ENCODE peak calls at places on chromosomes 7 and 10, in six cellular contexts. One of them, this sample, is unnamed.

GRCh38 chr7:43649755-43650274 is 66.9 kb downstream of the STK17A start:
- DNase-seq in caudate nucleus: no peak
- DNase-seq in OCI-LY7: peak
- DNase-seq in Peyer's patch: peak
- DNase-seq in AG04450: no peak
- DNase-seq in A673: no peak
- DNase-seq in this sample: no peak

GRCh38 chr10:70296406-70296899 is 12.6 kb upstream of the NPFFR1 start:
- DNase-seq in caudate nucleus: no peak
- DNase-seq in OCI-LY7: no peak
- DNase-seq in Peyer's patch: peak
- DNase-seq in AG04450: peak
- DNase-seq in A673: no peak
- DNase-seq in this sample: no peak

GRCh38 chr10:3226960-3227724 is 54.6 kb upstream of the PITRM1 start:
- DNase-seq in caudate nucleus: no peak
- DNase-seq in OCI-LY7: no peak
- DNase-seq in Peyer's patch: no peak
- DNase-seq in AG04450: no peak
- DNase-seq in A673: no peak
- DNase-seq in this sample: no peak

GRCh38 chr10:31948021-31948420 is 19.4 kb upstream of the ARHGAP12 start:
- DNase-seq in caudate nucleus: no peak
- DNase-seq in OCI-LY7: no peak
- DNase-seq in Peyer's patch: no peak
- DNase-seq in AG04450: no peak
- DNase-seq in A673: no peak
- DNase-seq in this sample: no peak

GRCh38 chr7:41885078-41885477 is 182.2 kb upstream of the INHBA start:
- DNase-seq in caudate nucleus: no peak
- DNase-seq in OCI-LY7: no peak
- DNase-seq in Peyer's patch: no peak
- DNase-seq in AG04450: no peak
- DNase-seq in A673: no peak
- DNase-seq in this sample: no peak

GRCh38 chr10:107618461-107619093 is 454.1 kb upstream of the SORCS1 start:
- DNase-seq in caudate nucleus: no peak
- DNase-seq in OCI-LY7: no peak
- DNase-seq in Peyer's patch: no peak
- DNase-seq in AG04450: no peak
- DNase-seq in A673: no peak
- DNase-seq in this sample: no peak

GRCh38 chr10:6382081-6382480 is 179.3 kb downstream of the PFKFB3 start:
- DNase-seq in caudate nucleus: no peak
- DNase-seq in OCI-LY7: peak
- DNase-seq in Peyer's patch: peak
- DNase-seq in AG04450: peak
- DNase-seq in A673: peak
- DNase-seq in this sample: no peak

GRCh38 chr10:5285186-5285585 is 79.6 kb upstream of the UCN3 start:
- DNase-seq in caudate nucleus: no peak
- DNase-seq in OCI-LY7: no peak
- DNase-seq in Peyer's patch: no peak
- DNase-seq in AG04450: no peak
- DNase-seq in A673: no peak
- DNase-seq in this sample: no peak

GRCh38 chr10:35691522-35692236 is 49.6 kb upstream of the FZD8 start:
- DNase-seq in caudate nucleus: no peak
- DNase-seq in OCI-LY7: no peak
- DNase-seq in Peyer's patch: no peak
- DNase-seq in AG04450: no peak
- DNase-seq in A673: peak
- DNase-seq in this sample: no peak

GRCh38 chr10:84054743-84055142 is 84.6 kb upstream of the GHITM start:
- DNase-seq in caudate nucleus: no peak
- DNase-seq in OCI-LY7: no peak
- DNase-seq in Peyer's patch: no peak
- DNase-seq in AG04450: no peak
- DNase-seq in A673: no peak
- DNase-seq in this sample: no peak

DNA sequence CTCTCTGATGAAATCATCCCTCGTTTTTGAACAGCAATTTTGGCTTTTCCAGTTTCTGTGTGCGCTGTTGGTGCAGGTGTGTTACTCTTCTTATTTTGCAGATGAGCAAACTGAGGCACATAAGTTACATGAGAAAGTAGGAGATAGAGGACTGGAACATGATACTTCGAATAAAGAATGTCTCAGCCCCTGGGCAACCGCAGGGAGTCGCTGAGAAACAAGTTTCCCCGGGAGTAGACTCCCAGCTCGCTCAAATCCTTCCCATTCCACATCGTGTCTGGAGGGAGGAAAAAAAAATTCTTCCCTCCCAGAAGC is 18.0 kb downstream of the MXI1 start:
- DNase-seq in caudate nucleus: no peak
- DNase-seq in OCI-LY7: no peak
- DNase-seq in Peyer's patch: no peak
- DNase-seq in AG04450: no peak
- DNase-seq in A673: no peak
- DNase-seq in this sample: no peak
- H3K27ac ChIP-seq in caudate nucleus: peak
- H3K27ac ChIP-seq in OCI-LY7: no peak
- H3K27ac ChIP-seq in Peyer's patch: peak
- H3K27ac ChIP-seq in AG04450: peak
- H3K27ac ChIP-seq in A673: peak
- H3K27ac ChIP-seq in this sample: peak

DNA sequence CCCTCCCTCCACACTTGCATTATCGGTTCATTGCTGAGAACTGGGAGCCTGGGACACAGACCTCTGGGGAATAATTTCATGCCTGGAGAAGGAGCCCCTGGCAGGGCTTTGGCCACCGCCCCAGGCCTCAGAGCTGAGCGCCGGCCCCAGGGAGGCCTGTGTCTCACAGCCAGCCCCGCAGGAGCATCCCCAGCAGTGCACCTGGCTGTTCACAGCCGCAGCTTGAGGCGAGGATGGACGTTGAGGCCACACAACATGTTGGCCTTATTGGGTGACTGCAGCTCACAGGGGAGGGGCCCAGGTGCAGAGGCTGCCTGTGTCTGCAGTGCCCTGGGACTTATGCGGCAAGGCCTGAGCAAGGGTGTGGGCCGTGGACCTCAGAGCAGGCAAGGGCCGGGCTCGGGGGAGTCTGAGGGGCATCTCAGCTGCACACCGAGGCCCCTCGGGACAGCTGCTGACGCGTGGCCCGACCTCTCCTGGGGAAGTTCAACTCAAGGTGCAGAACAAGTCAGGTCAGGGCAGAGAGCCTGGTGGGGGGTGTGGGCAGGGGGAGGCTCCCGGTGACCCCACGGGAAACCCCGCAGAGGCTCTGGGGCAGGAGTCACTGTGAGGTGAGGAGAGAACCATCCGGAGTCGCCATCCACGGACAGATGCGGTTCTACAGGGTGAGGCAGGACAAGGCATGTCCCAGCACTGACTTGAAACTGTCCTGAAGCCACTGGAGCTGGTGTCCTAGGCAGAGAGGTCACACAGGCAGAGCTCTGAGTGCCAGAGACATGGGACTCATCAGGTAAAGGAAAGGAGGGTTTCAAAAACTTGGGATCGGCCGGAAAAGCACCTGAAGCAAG is 13.1 kb upstream of the UBE3C start:
- DNase-seq in caudate nucleus: no peak
- DNase-seq in OCI-LY7: no peak
- DNase-seq in Peyer's patch: no peak
- DNase-seq in AG04450: no peak
- DNase-seq in A673: no peak
- DNase-seq in this sample: no peak
- H3K27ac ChIP-seq in caudate nucleus: no peak
- H3K27ac ChIP-seq in OCI-LY7: no peak
- H3K27ac ChIP-seq in Peyer's patch: no peak
- H3K27ac ChIP-seq in AG04450: no peak
- H3K27ac ChIP-seq in A673: no peak
- H3K27ac ChIP-seq in this sample: no peak

DNA sequence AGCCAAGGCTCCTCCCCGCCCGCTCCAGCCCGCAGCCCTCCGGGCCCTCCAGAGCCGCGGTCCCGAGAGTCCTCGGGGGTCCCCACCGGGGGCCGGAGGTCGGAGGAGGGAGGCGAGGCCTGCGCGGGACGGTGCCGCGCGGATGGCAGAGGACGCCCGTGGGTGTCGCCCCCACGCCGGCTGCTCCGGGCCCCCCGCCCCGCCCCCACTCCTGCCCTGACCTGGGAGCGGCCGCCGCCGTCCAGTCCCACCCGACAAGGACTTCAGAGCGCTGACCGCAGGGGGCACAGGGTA is 57.2 kb upstream of the DNAJB6 start:
- DNase-seq in caudate nucleus: no peak
- DNase-seq in OCI-LY7: no peak
- DNase-seq in Peyer's patch: no peak
- DNase-seq in AG04450: no peak
- DNase-seq in A673: no peak
- DNase-seq in this sample: no peak
- H3K27ac ChIP-seq in caudate nucleus: no peak
- H3K27ac ChIP-seq in OCI-LY7: no peak
- H3K27ac ChIP-seq in Peyer's patch: peak
- H3K27ac ChIP-seq in AG04450: no peak
- H3K27ac ChIP-seq in A673: no peak
- H3K27ac ChIP-seq in this sample: no peak

GRCh38 chr7:131234719-131235488 is 92.8 kb upstream of the MKLN1 start:
- DNase-seq in caudate nucleus: no peak
- DNase-seq in OCI-LY7: no peak
- DNase-seq in Peyer's patch: no peak
- DNase-seq in AG04450: no peak
- DNase-seq in A673: no peak
- DNase-seq in this sample: no peak
- H3K27ac ChIP-seq in caudate nucleus: peak
- H3K27ac ChIP-seq in OCI-LY7: no peak
- H3K27ac ChIP-seq in Peyer's patch: no peak
- H3K27ac ChIP-seq in AG04450: peak
- H3K27ac ChIP-seq in A673: no peak
- H3K27ac ChIP-seq in this sample: peak

GRCh38 chr10:43820663-43821062 is 172.0 kb upstream of the ZNF32 start:
- DNase-seq in caudate nucleus: no peak
- DNase-seq in OCI-LY7: no peak
- DNase-seq in Peyer's patch: no peak
- DNase-seq in AG04450: no peak
- DNase-seq in A673: no peak
- DNase-seq in this sample: no peak

GRCh38 chr10:43823237-43823605 is 174.5 kb upstream of the ZNF32 start:
- DNase-seq in caudate nucleus: no peak
- DNase-seq in OCI-LY7: no peak
- DNase-seq in Peyer's patch: no peak
- DNase-seq in AG04450: no peak
- DNase-seq in A673: no peak
- DNase-seq in this sample: no peak

GRCh38 chr10:43824934-43825333 is 176.3 kb upstream of the ZNF32 start:
- DNase-seq in caudate nucleus: no peak
- DNase-seq in OCI-LY7: no peak
- DNase-seq in Peyer's patch: peak
- DNase-seq in AG04450: peak
- DNase-seq in A673: no peak
- DNase-seq in this sample: no peak

GRCh38 chr10:43821103-43821502 is 172.4 kb upstream of the ZNF32 start:
- DNase-seq in caudate nucleus: no peak
- DNase-seq in OCI-LY7: no peak
- DNase-seq in Peyer's patch: no peak
- DNase-seq in AG04450: no peak
- DNase-seq in A673: no peak
- DNase-seq in this sample: no peak

GRCh38 chr10:43822509-43823236 is 174.0 kb upstream of the ZNF32 start:
- DNase-seq in caudate nucleus: no peak
- DNase-seq in OCI-LY7: no peak
- DNase-seq in Peyer's patch: no peak
- DNase-seq in AG04450: no peak
- DNase-seq in A673: no peak
- DNase-seq in this sample: no peak
- H3K27ac ChIP-seq in caudate nucleus: no peak
- H3K27ac ChIP-seq in OCI-LY7: no peak
- H3K27ac ChIP-seq in Peyer's patch: peak
- H3K27ac ChIP-seq in AG04450: no peak
- H3K27ac ChIP-seq in A673: no peak
- H3K27ac ChIP-seq in this sample: no peak

GRCh38 chr10:68697106-68697505 is 23.9 kb upstream of the CCAR1 start:
- DNase-seq in caudate nucleus: no peak
- DNase-seq in OCI-LY7: no peak
- DNase-seq in Peyer's patch: no peak
- DNase-seq in AG04450: no peak
- DNase-seq in A673: no peak
- DNase-seq in this sample: no peak
- H3K27ac ChIP-seq in caudate nucleus: no peak
- H3K27ac ChIP-seq in OCI-LY7: no peak
- H3K27ac ChIP-seq in Peyer's patch: no peak
- H3K27ac ChIP-seq in AG04450: no peak
- H3K27ac ChIP-seq in A673: no peak
- H3K27ac ChIP-seq in this sample: no peak

GRCh38 chr7:101870361-101871062 is 53.1 kb downstream of the CUX1 start:
- DNase-seq in caudate nucleus: no peak
- DNase-seq in OCI-LY7: peak
- DNase-seq in Peyer's patch: no peak
- DNase-seq in AG04450: no peak
- DNase-seq in A673: no peak
- DNase-seq in this sample: no peak
- H3K27ac ChIP-seq in caudate nucleus: no peak
- H3K27ac ChIP-seq in OCI-LY7: peak
- H3K27ac ChIP-seq in Peyer's patch: no peak
- H3K27ac ChIP-seq in AG04450: peak
- H3K27ac ChIP-seq in A673: no peak
- H3K27ac ChIP-seq in this sample: no peak

GRCh38 chr10:109913351-109913902 is 9.9 kb downstream of the XPNPEP1 start:
- DNase-seq in caudate nucleus: no peak
- DNase-seq in OCI-LY7: no peak
- DNase-seq in Peyer's patch: no peak
- DNase-seq in AG04450: no peak
- DNase-seq in A673: no peak
- DNase-seq in this sample: no peak

GRCh38 chr10:109912335-109913282 is 10.7 kb downstream of the XPNPEP1 start:
- DNase-seq in caudate nucleus: no peak
- DNase-seq in OCI-LY7: peak
- DNase-seq in Peyer's patch: peak
- DNase-seq in AG04450: peak
- DNase-seq in A673: no peak
- DNase-seq in this sample: no peak

GRCh38 chr10:109914966-109915365 is 8.3 kb downstream of the XPNPEP1 start:
- DNase-seq in caudate nucleus: no peak
- DNase-seq in OCI-LY7: peak
- DNase-seq in Peyer's patch: peak
- DNase-seq in AG04450: peak
- DNase-seq in A673: peak
- DNase-seq in this sample: no peak

GRCh38 chr10:109919224-109919623 is 4.1 kb downstream of the XPNPEP1 start:
- DNase-seq in caudate nucleus: no peak
- DNase-seq in OCI-LY7: no peak
- DNase-seq in Peyer's patch: no peak
- DNase-seq in AG04450: no peak
- DNase-seq in A673: no peak
- DNase-seq in this sample: no peak

DNA sequence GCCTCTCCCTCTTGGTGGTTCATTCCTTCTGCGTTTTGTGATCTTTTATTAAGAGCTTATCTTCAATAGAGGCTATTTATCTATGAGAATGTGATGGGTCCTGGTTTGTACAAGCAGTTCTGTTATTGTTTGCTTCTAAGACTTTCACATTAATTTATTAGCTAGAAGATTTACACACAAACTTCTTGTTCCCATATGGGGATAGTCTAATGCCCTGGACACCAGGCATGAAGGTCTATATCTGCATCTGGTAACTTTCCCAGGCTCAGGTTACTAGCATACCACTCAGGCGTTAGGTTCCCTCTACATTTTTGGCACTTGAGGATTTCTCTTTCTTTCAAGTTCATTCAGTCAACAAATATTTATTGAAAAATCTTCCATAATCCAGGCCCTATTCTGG is 7.7 kb downstream of the XPNPEP1 start:
- DNase-seq in caudate nucleus: no peak
- DNase-seq in OCI-LY7: no peak
- DNase-seq in Peyer's patch: no peak
- DNase-seq in AG04450: no peak
- DNase-seq in A673: no peak
- DNase-seq in this sample: no peak
- H3K27ac ChIP-seq in caudate nucleus: no peak
- H3K27ac ChIP-seq in OCI-LY7: peak
- H3K27ac ChIP-seq in Peyer's patch: peak
- H3K27ac ChIP-seq in AG04450: no peak
- H3K27ac ChIP-seq in A673: no peak
- H3K27ac ChIP-seq in this sample: no peak